ENCODE peak calls at places on chromosome 5, in nine cellular contexts. U is mucosa of descending colon; M is stimulated activated CD4-positive, alpha-beta T cell treated with anti-CD3 and anti-CD28 coated beads, Interleukin-1b, Interleukin-23, amount 100 ng/mL, for 4 hours; L is CD8-positive, alpha-beta T cell; X is NAMALWA; T is D341Med; H is pancreas; E is HT1080; I is WTC11. O is an unnamed sample.

GRCh38 chr5:160657622-160658458 is 194.2 kb downstream of the ATP10B start:
- DNase-seq in U (no peak), M (no peak), L (no peak), X (no peak), T (no peak), H (no peak), E (no peak), I (no peak), O (no peak)

GRCh38 chr5:33688041-33688980 is 203.5 kb downstream of the ADAMTS12 start:
- DNase-seq in U (no peak), M (no peak), L (no peak), X (no peak), T (no peak), H (no peak), E (no peak), I (no peak), O (no peak)

GRCh38 chr5:171379961-171380360 is 7.7 kb upstream of the NPM1 start:
- DNase-seq in U (no peak), M (no peak), L (no peak), X (no peak), T (no peak), H (no peak), E (no peak), I (no peak), O (no peak)

GRCh38 chr5:159412284-159413046 is 82.2 kb upstream of the IL12B start:
- DNase-seq in U (peak), M (peak), L (peak), X (peak), T (no peak), H (no peak), E (peak), I (no peak), O (peak)

GRCh38 chr5:132215329-132215728 is 12.3 kb downstream of the P4HA2 start:
- DNase-seq in U (peak), M (no peak), L (no peak), X (no peak), T (peak), H (peak), E (peak), I (no peak), O (peak)

GRCh38 chr5:759781-760362 is 24.7 kb downstream of the ZDHHC11B start:
- DNase-seq in U (no peak), M (no peak), L (no peak), X (no peak), T (no peak), H (peak), E (no peak), I (no peak), O (no peak)

GRCh38 chr5:115363879-115364278 is 67.4 kb upstream of the CCDC112 start:
- DNase-seq in U (no peak), M (no peak), L (no peak), X (no peak), T (no peak), H (peak), E (no peak), I (no peak), O (no peak)

GRCh38 chr5:157479612-157480510 is 19.8 kb downstream of the NIPAL4 start:
- DNase-seq in U (no peak), M (no peak), L (no peak), X (no peak), T (no peak), H (no peak), E (no peak), I (no peak), O (no peak)

GRCh38 chr5:9851458-9851857 is 221.3 kb upstream of the TAS2R1 start:
- DNase-seq in U (no peak), M (no peak), L (no peak), X (no peak), T (no peak), H (no peak), E (peak), I (no peak), O (peak)

GRCh38 chr5:55897905-55898304 is 46.7 kb downstream of the IL31RA start:
- DNase-seq in U (no peak), M (no peak), L (no peak), X (no peak), T (no peak), H (no peak), E (no peak), I (no peak), O (no peak)

GRCh38 chr5:122076023-122076422 is 2.0 kb downstream of the LOX start:
- DNase-seq in U (no peak), M (no peak), L (no peak), X (no peak), T (no peak), H (no peak), E (peak), I (no peak), O (no peak)

GRCh38 chr5:131431794-131432193 is 167.9 kb downstream of the CDC42SE2 start:
- DNase-seq in U (no peak), M (no peak), L (no peak), X (no peak), T (no peak), H (no peak), E (no peak), I (no peak), O (no peak)

O was measured in thyroid gland.